ENCODE peak calls at places on chromosomes 11 and 22, in nine cellular contexts. F is aorta, S is kidney, N is MM.1S, T is AG04450, I is uterus, J is ovary, L is body of pancreas, P is sigmoid colon. V is an unnamed sample.

GRCh38 chr11:104254347-104254746 is 90.4 kb upstream of the PDGFD start:
- DNase-seq in N (peak), T (no peak), L (peak), F (no peak), S (no peak), I (no peak), P (no peak), J (no peak), V (no peak)

GRCh38 chr11:126702987-126703386 is 297.6 kb downstream of the KIRREL3 start:
- DNase-seq in N (no peak), I (no peak), J (no peak), P (no peak), F (no peak), S (no peak), L (peak), T (no peak), V (no peak)

GRCh38 chr11:106424111-106424510 is 346.6 kb downstream of the AASDHPPT start:
- DNase-seq in S (no peak), P (no peak), N (no peak), L (no peak), I (no peak), J (no peak), F (no peak), T (peak), V (no peak)

GRCh38 chr11:109775686-109776085 is 317.5 kb upstream of the ZC3H12C start:
- DNase-seq in J (no peak), L (no peak), N (no peak), P (no peak), I (no peak), T (no peak), F (no peak), S (no peak), V (no peak)

GRCh38 chr22:40826984-40827741 is 8.0 kb upstream of the SLC25A17 start:
- DNase-seq in N (no peak), S (no peak), I (no peak), J (no peak), P (no peak), L (no peak), F (no peak), T (no peak), V (no peak)

GRCh38 chr11:35343033-35343598 is 76.2 kb downstream of the SLC1A2 start:
- DNase-seq in T (no peak), I (no peak), P (no peak), J (no peak), N (peak), L (no peak), S (no peak), F (no peak), V (no peak)

GRCh38 chr11:8701891-8702597 is 19.5 kb downstream of the RPL27A start:
- DNase-seq in T (no peak), L (no peak), S (no peak), F (no peak), P (no peak), J (no peak), I (no peak), N (no peak), V (no peak)

GRCh38 chr11:59025097-59025496 is 61.0 kb upstream of the GLYATL1B start:
- DNase-seq in T (no peak), S (no peak), I (no peak), L (peak), N (no peak), P (no peak), J (no peak), F (no peak), V (no peak)

GRCh38 chr11:116641561-116642045 is 131.2 kb downstream of the BUD13 start:
- DNase-seq in N (peak), I (peak), T (no peak), L (peak), S (peak), J (peak), F (no peak), P (no peak), V (no peak)

GRCh38 chr11:74683279-74683871 is 47.9 kb downstream of the CHRDL2 start:
- DNase-seq in L (no peak), I (peak), F (peak), N (no peak), J (peak), P (peak), T (no peak), S (peak), V (no peak)

GRCh38 chr22:44782286-44782830 is 30.0 kb downstream of the ARHGAP8 start:
- DNase-seq in T (no peak), J (no peak), F (no peak), L (peak), P (no peak), N (no peak), I (no peak), S (no peak), V (no peak)

GRCh38 chr11:17366491-17366890 is 14.9 kb downstream of the NCR3LG1 start:
- DNase-seq in L (no peak), N (no peak), I (no peak), T (no peak), J (no peak), S (no peak), P (no peak), F (no peak), V (no peak)

GRCh38 chr11:76184551-76184993 is 21.7 kb downstream of the WNT11 start:
- DNase-seq in I (no peak), P (no peak), S (peak), L (no peak), N (no peak), T (no peak), J (no peak), F (no peak), V (no peak)

GRCh38 chr11:96200243-96200642 is 142.8 kb downstream of the MAML2 start:
- DNase-seq in T (peak), S (no peak), J (no peak), P (no peak), L (no peak), N (no peak), F (no peak), I (no peak), V (no peak)

GRCh38 chr11:88377151-88377550 is 39.6 kb upstream of the CTSC start:
- DNase-seq in J (no peak), S (no peak), I (no peak), F (no peak), T (peak), P (no peak), N (no peak), L (no peak), V (no peak)

GRCh38 chr11:109326781-109327180 is 95.2 kb upstream of the C11orf87 start:
- DNase-seq in T (no peak), F (no peak), L (no peak), I (no peak), P (no peak), N (no peak), S (no peak), J (no peak), V (no peak)

GRCh38 chr22:43431821-43432554 is 20.2 kb downstream of the MPPED1 start:
- DNase-seq in T (no peak), P (no peak), F (no peak), S (no peak), J (no peak), L (no peak), I (no peak), N (no peak), V (no peak)

GRCh38 chr11:75406338-75406777 is 7.0 kb downstream of the RPS3 start:
- DNase-seq in T (no peak), N (no peak), L (no peak), I (no peak), S (no peak), P (no peak), F (no peak), J (no peak), V (no peak)

GRCh38 chr11:18676803-18677202 is 21.8 kb upstream of the TMEM86A start:
- DNase-seq in T (no peak), L (no peak), N (no peak), I (no peak), P (no peak), F (no peak), S (no peak), J (no peak), V (no peak)

GRCh38 chr11:133403900-133404299 is 128.4 kb downstream of the OPCML start:
- DNase-seq in L (no peak), T (no peak), J (no peak), I (no peak), S (no peak), P (no peak), F (no peak), N (peak), V (no peak)

GRCh38 chr11:746289-747175 is 732 bp upstream of the TALDO1 start:
- DNase-seq in L (no peak), F (peak), J (no peak), T (no peak), S (no peak), I (no peak), P (peak), N (peak), V (peak)
- H3K4me3 ChIP-seq in L (peak), F (peak), J (peak), T (peak), S (peak), I (peak), P (peak), N (peak), V (peak)

GRCh38 chr11:97814325-97814959 is 1206.3 kb upstream of the CNTN5 start:
- DNase-seq in P (no peak), N (no peak), F (no peak), S (no peak), J (no peak), L (no peak), I (no peak), T (no peak), V (no peak)
- H3K27ac ChIP-seq in P (no peak), N (no peak), F (no peak), S (no peak), J (no peak), L (no peak), I (no peak), T (no peak), V (no peak)

GRCh38 chr22:27962268-27963191 is 43.5 kb upstream of the PITPNB start:
- DNase-seq in F (no peak), S (no peak), L (no peak), P (no peak), N (no peak), T (no peak), I (no peak), J (no peak), V (no peak)
- H3K4me3 ChIP-seq in F (no peak), S (no peak), L (no peak), P (no peak), N (no peak), T (no peak), I (no peak), J (no peak), V (no peak)

DNA sequence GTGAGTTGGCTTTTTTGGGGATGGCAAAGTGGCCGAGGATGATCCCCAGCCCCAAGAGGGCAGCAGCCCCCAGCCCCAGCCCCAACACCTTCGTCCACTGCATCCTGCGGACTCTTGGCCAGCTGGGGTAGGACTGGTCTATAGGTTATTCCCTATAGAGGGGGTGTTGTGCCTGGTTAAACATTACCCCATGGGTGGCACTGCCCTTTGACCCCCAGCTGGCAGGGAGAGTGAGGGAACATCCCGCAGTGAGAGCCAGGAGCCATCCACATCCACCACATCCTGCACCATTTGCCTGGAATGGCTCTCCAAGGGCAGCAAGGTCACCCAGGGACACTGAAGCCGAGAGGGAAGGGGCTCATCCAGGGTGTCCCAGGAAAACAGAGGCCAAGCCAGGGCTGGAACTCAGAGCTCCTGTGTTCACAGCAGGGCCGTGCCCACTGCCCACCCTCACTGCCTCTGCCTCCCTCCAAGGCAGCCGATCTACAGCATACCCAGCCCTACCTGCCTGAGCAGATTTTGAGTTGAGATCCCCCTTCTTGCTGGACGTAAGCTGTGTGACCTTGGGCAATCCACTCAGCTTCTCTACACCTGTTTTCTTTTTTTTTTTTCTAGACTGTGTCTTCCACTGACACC is at the start of gene NAALADL1:
- DNase-seq in N (no peak), I (no peak), T (no peak), S (no peak), L (no peak), P (no peak), F (no peak), J (no peak), V (no peak)
- H3K27ac ChIP-seq in N (no peak), I (no peak), T (no peak), S (no peak), L (no peak), P (no peak), F (no peak), J (no peak), V (no peak)

GRCh38 chr11:111514216-111515031 is at the start of gene HOATZ:
- DNase-seq in L (no peak), I (no peak), F (no peak), N (no peak), S (no peak), J (no peak), P (no peak), T (no peak), V (peak)

GRCh38 chr11:111515591-111515990 is 1.0 kb downstream of the HOATZ start:
- DNase-seq in F (no peak), I (no peak), J (no peak), N (no peak), T (no peak), P (no peak), L (no peak), S (no peak), V (no peak)

GRCh38 chr11:111510311-111510710 is 1.9 kb downstream of the BTG4 start:
- DNase-seq in P (no peak), S (no peak), N (no peak), J (no peak), F (no peak), T (no peak), L (no peak), I (no peak), V (no peak)

GRCh38 chr11:111512296-111513239 is at the start of gene BTG4:
- DNase-seq in J (peak), I (no peak), N (peak), L (no peak), T (no peak), S (peak), F (no peak), P (peak), V (peak)

DNA sequence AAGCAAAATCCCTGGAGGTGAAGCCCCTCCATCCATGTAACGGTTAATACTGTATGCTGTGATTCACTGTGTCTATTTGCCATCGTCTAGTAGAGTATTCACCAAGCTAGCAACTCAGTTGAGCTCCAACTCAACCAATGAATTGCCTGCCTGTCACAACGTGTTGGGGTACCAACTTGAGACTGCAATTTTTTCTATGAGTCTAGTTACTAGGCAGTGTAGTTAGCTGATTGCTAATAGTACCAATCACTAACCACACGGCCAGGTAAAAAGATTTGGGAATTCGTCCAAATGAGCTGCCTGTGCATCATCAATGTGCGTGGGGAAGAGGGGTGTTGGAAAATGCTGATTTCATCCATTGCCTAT is 1.0 kb upstream of the BTG4 start:
- DNase-seq in I (no peak), J (no peak), N (no peak), S (no peak), L (no peak), P (no peak), F (no peak), T (no peak), V (no peak)
- H3K4me3 ChIP-seq in I (no peak), J (no peak), N (peak), S (no peak), L (no peak), P (peak), F (no peak), T (no peak), V (no peak)

DNA sequence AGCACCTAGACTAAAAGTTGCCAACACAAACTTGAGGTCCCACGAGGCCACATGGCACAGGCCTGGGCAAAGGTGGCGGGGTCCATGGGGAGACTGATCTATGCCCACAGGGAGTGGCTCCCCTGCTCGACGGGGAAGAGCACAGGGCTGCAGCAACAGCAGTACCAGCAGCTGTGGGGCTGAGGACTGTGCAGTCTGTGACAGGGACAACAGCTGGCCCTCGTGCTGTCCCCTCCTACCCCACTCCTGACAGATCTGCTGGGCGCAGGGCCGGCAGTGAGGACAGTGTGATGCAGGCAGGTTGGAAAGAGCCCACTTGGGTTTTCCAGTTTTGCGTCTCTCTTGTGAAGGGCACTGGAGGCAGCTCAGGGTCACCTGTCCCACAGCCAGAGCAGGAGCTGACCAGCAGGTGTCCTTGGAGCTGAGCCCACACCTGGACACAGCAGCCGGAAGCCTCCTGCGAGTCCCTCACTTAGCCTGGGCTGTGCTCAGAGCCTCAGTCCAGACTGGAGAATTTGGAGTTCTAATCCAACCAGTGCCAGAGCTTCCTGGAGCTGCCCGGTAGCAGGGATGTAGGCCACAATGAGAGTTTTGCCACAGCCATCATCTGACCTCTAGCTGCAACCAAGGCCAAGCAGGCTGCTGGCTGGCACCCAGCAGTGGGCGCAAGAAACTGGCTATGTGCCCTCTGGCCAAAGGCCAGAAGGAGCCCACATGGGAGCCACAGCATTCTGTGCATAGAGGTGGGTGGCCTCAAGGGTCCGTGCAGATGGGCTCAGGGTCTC is 3.6 kb upstream of the GAS2L1 start:
- DNase-seq in S (no peak), L (peak), N (no peak), P (no peak), I (no peak), J (peak), T (no peak), F (no peak), V (no peak)
- H3K27ac ChIP-seq in S (peak), L (peak), N (no peak), P (peak), I (no peak), J (peak), T (no peak), F (no peak), V (no peak)

GRCh38 chr22:50704510-50705218 is 32.0 kb downstream of the SHANK3 start:
- DNase-seq in J (no peak), N (no peak), S (peak), T (no peak), L (no peak), P (peak), F (peak), I (no peak), V (no peak)

GRCh38 chr22:50706481-50707125 is 31.4 kb upstream of the ACR start:
- DNase-seq in N (no peak), F (peak), L (no peak), J (no peak), S (peak), T (no peak), I (no peak), P (peak), V (no peak)

GRCh38 chr22:50705219-50705691 is 32.6 kb downstream of the SHANK3 start:
- DNase-seq in J (peak), T (peak), N (peak), P (peak), I (no peak), L (peak), S (peak), F (peak), V (no peak)

GRCh38 chr22:50703726-50704509 is 31.3 kb downstream of the SHANK3 start:
- DNase-seq in F (peak), S (peak), L (no peak), T (no peak), P (peak), N (no peak), J (no peak), I (no peak), V (no peak)

GRCh38 chr22:50705851-50706351 is 32.1 kb upstream of the ACR start:
- DNase-seq in T (no peak), S (peak), N (no peak), F (peak), J (no peak), P (peak), I (no peak), L (no peak), V (no peak)
- H3K4me3 ChIP-seq in T (no peak), S (no peak), N (no peak), F (no peak), J (no peak), P (no peak), I (no peak), L (no peak), V (no peak)

V was measured in naive thymus-derived CD4-positive, alpha-beta T cell.